ENCODE peak calls at places on chromosome 7, in four cellular contexts. One of them, this sample, is unnamed.

GRCh38 chr7:112357136-112357535 is 93.1 kb upstream of the IFRD1 start:
- DNase-seq in IMR-90: no peak
- DNase-seq in spleen: no peak
- DNase-seq in heart left ventricle: no peak
- DNase-seq in this sample: no peak

GRCh38 chr7:36607206-36607515 is 117.1 kb downstream of the AOAH start:
- DNase-seq in IMR-90: no peak
- DNase-seq in spleen: no peak
- DNase-seq in heart left ventricle: no peak
- DNase-seq in this sample: no peak

GRCh38 chr7:72435913-72436480 is 23.9 kb upstream of the CALN1 start:
- DNase-seq in IMR-90: no peak
- DNase-seq in spleen: peak
- DNase-seq in heart left ventricle: no peak
- DNase-seq in this sample: peak

GRCh38 chr7:135929692-135930091 is 47.5 kb downstream of the MTPN start:
- DNase-seq in IMR-90: no peak
- DNase-seq in spleen: no peak
- DNase-seq in heart left ventricle: no peak
- DNase-seq in this sample: no peak

GRCh38 chr7:87328281-87328680 is 17.2 kb upstream of the CROT start:
- DNase-seq in IMR-90: peak
- DNase-seq in spleen: no peak
- DNase-seq in heart left ventricle: no peak
- DNase-seq in this sample: no peak

GRCh38 chr7:30173058-30173897 is 38.5 kb downstream of the MTURN start:
- DNase-seq in IMR-90: peak
- DNase-seq in spleen: no peak
- DNase-seq in heart left ventricle: peak
- DNase-seq in this sample: peak

GRCh38 chr7:149777551-149778326 is 4.4 kb upstream of the ZNF467 start:
- DNase-seq in IMR-90: no peak
- DNase-seq in spleen: peak
- DNase-seq in heart left ventricle: no peak
- DNase-seq in this sample: no peak

GRCh38 chr7:90233569-90233968 is 11.4 kb upstream of the CFAP69 start:
- DNase-seq in IMR-90: no peak
- DNase-seq in spleen: no peak
- DNase-seq in heart left ventricle: no peak
- DNase-seq in this sample: no peak

GRCh38 chr7:139133335-139134139 is 24.0 kb upstream of the ZC3HAV1 start:
- DNase-seq in IMR-90: peak
- DNase-seq in spleen: peak
- DNase-seq in heart left ventricle: peak
- DNase-seq in this sample: peak

GRCh38 chr7:52920977-52921376 is 114.5 kb upstream of the POM121L12 start:
- DNase-seq in IMR-90: no peak
- DNase-seq in spleen: no peak
- DNase-seq in heart left ventricle: no peak
- DNase-seq in this sample: no peak

GRCh38 chr7:86914468-86915054 is 144.9 kb downstream of the ELAPOR2 start:
- DNase-seq in IMR-90: peak
- DNase-seq in spleen: no peak
- DNase-seq in heart left ventricle: no peak
- DNase-seq in this sample: no peak

GRCh38 chr7:132002343-132002968 is 446.0 kb upstream of the PODXL start:
- DNase-seq in IMR-90: no peak
- DNase-seq in spleen: no peak
- DNase-seq in heart left ventricle: no peak
- DNase-seq in this sample: no peak

GRCh38 chr7:90816511-90817142 is 220.5 kb downstream of the CDK14 start:
- DNase-seq in IMR-90: peak
- DNase-seq in spleen: no peak
- DNase-seq in heart left ventricle: no peak
- DNase-seq in this sample: no peak

GRCh38 chr7:1562126-1562525 is 6.1 kb upstream of the TMEM184A start:
- DNase-seq in IMR-90: no peak
- DNase-seq in spleen: no peak
- DNase-seq in heart left ventricle: no peak
- DNase-seq in this sample: no peak

GRCh38 chr7:1563939-1564602 is 5.8 kb downstream of the PSMG3 start:
- DNase-seq in IMR-90: no peak
- DNase-seq in spleen: no peak
- DNase-seq in heart left ventricle: no peak
- DNase-seq in this sample: no peak

GRCh38 chr7:1564603-1565022 is 5.2 kb downstream of the PSMG3 start:
- DNase-seq in IMR-90: no peak
- DNase-seq in spleen: no peak
- DNase-seq in heart left ventricle: no peak
- DNase-seq in this sample: no peak

GRCh38 chr7:1561036-1561940 is 5.3 kb upstream of the TMEM184A start:
- DNase-seq in IMR-90: no peak
- DNase-seq in spleen: no peak
- DNase-seq in heart left ventricle: no peak
- DNase-seq in this sample: no peak

GRCh38 chr7:1562611-1563051 is 6.6 kb upstream of the TMEM184A start:
- DNase-seq in IMR-90: peak
- DNase-seq in spleen: no peak
- DNase-seq in heart left ventricle: no peak
- DNase-seq in this sample: no peak
- H3K27ac ChIP-seq in IMR-90: no peak
- H3K27ac ChIP-seq in spleen: no peak
- H3K27ac ChIP-seq in heart left ventricle: no peak
- H3K27ac ChIP-seq in this sample: no peak

DNA sequence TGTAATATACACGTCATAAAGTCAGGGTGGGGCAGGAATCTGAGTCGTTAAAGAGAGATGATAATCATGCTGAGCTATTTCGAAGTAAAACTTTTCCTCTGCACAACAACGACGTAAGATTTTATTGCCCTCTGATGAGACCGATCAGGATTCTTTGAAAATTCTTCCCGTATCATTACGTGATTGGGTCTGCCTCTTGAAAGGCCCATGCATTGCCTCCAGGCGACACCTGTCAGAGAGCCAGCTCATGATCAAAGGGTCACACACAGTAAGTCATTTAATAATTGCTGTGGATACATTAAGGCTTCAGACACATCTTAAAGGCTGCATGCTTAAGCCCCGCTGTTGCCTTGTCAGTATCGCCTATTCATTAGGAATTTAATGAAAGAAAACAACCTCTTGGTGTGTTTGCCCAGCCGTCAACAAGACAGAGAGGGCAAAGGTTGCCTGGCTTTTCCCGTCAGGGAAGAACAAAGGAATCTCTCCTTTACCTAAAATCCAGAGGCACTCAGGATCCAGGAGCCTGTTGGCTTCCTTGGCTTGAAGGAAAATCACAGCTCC is 189.0 kb upstream of the SH2B2 start:
- DNase-seq in IMR-90: peak
- DNase-seq in spleen: no peak
- DNase-seq in heart left ventricle: no peak
- DNase-seq in this sample: no peak
- H3K27ac ChIP-seq in IMR-90: no peak
- H3K27ac ChIP-seq in spleen: no peak
- H3K27ac ChIP-seq in heart left ventricle: no peak
- H3K27ac ChIP-seq in this sample: no peak

DNA sequence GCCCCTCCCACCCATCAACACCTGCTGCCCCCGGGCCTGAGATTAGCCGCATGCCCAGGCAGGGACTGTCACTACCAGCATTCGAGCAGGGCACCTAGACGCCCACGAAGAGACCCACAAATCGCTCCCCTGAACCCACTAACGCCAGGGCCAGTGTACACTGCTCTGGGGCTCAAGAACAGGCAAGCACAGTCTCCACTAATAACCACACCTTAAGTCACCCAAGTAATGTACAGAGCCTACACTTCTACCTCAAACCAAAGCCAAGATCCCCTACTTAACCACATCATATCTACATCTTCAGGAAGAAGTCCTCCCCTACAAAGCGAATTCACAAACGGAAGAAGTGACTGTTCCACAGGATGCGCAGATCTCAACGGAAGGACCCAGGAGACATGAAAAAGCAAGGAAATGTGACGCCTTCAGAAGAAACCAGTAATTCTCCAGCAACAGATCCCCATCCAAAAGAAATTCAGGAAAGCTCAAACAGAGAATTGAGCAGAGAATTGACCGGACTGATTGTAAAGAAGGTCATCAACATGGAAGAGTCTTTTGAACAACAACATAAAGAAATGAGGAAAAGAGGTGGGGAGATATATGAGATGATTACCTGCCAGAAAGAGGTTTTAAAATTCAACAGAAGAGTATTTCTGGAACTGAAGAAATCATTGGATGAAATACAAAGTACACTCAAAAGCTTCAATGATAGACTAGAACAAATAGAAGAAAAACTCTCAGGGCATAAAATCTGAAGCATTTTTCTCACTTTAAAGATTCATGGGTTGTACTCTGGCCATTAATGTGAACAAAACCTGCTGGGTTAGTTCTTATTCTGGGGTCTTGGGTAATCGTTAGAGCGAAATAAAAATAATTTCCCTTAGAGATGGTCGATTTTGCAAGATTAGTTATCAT is 20.9 kb downstream of the IFT22 start:
- DNase-seq in IMR-90: no peak
- DNase-seq in spleen: no peak
- DNase-seq in heart left ventricle: no peak
- DNase-seq in this sample: no peak
- H3K27ac ChIP-seq in IMR-90: no peak
- H3K27ac ChIP-seq in spleen: no peak
- H3K27ac ChIP-seq in heart left ventricle: no peak
- H3K27ac ChIP-seq in this sample: no peak

GRCh38 chr7:142808802-142809583 is 38.2 kb downstream of the PRSS2 start:
- DNase-seq in IMR-90: peak
- DNase-seq in spleen: peak
- DNase-seq in heart left ventricle: no peak
- DNase-seq in this sample: no peak

GRCh38 chr7:142811154-142811737 is 40.5 kb downstream of the PRSS2 start:
- DNase-seq in IMR-90: peak
- DNase-seq in spleen: no peak
- DNase-seq in heart left ventricle: no peak
- DNase-seq in this sample: no peak

GRCh38 chr7:142808461-142808801 is 37.7 kb downstream of the PRSS2 start:
- DNase-seq in IMR-90: no peak
- DNase-seq in spleen: no peak
- DNase-seq in heart left ventricle: no peak
- DNase-seq in this sample: no peak

GRCh38 chr7:142807855-142808460 is 37.2 kb downstream of the PRSS2 start:
- DNase-seq in IMR-90: peak
- DNase-seq in spleen: no peak
- DNase-seq in heart left ventricle: no peak
- DNase-seq in this sample: no peak

DNA sequence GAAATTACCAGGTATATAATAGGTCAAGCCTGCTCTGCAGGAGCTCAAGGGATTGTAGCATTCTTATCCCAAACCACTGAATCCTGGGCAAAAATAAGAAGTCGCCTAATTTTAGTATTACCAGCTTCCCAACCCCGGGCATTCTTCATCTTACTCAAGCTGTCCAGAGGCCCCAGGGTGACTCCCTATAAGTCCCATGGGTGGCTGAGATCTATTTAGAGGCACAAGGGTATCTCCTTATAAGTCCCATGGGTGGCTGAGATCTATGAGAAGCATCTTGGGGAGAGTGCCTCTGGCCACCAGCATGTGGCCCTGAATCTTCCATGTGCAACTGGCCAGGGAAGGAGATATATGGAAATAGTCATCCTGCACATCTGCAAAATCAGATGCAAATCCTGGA is 38.9 kb downstream of the PRSS2 start:
- DNase-seq in IMR-90: no peak
- DNase-seq in spleen: no peak
- DNase-seq in heart left ventricle: no peak
- DNase-seq in this sample: no peak
- H3K27ac ChIP-seq in IMR-90: no peak
- H3K27ac ChIP-seq in spleen: peak
- H3K27ac ChIP-seq in heart left ventricle: no peak
- H3K27ac ChIP-seq in this sample: no peak

This sample was measured in tibial artery.